ENCODE peak calls at places on chromosomes 7 and 10, in seven cellular contexts. One of them, this sample, is unnamed.

GRCh38 chr7:26642416-26642815 is 222.0 kb downstream of the SKAP2 start:
- DNase-seq in CD8-positive, alpha-beta T cell: no peak
- DNase-seq in A549: no peak
- DNase-seq in heart left ventricle: no peak
- DNase-seq in IMR-90: no peak
- DNase-seq in gastrocnemius medialis: no peak
- DNase-seq in fibroblast of the aortic adventitia: no peak
- DNase-seq in this sample: no peak

GRCh38 chr7:112266595-112267270 is 60.2 kb downstream of the ZNF277 start:
- DNase-seq in A549: no peak
- DNase-seq in fibroblast of the aortic adventitia: peak; percentile 37
- DNase-seq in gastrocnemius medialis: no peak
- DNase-seq in heart left ventricle: no peak
- DNase-seq in IMR-90: peak; percentile 40
- DNase-seq in CD8-positive, alpha-beta T cell: no peak
- DNase-seq in this sample: peak; percentile 44

GRCh38 chr10:8272794-8273425 is 218.4 kb downstream of the GATA3 start:
- DNase-seq in heart left ventricle: no peak
- DNase-seq in fibroblast of the aortic adventitia: no peak
- DNase-seq in CD8-positive, alpha-beta T cell: no peak
- DNase-seq in gastrocnemius medialis: no peak
- DNase-seq in IMR-90: no peak
- DNase-seq in A549: no peak
- DNase-seq in this sample: no peak

GRCh38 chr7:148436571-148436970 is 154.0 kb upstream of the C7orf33 start:
- DNase-seq in heart left ventricle: no peak
- DNase-seq in fibroblast of the aortic adventitia: no peak
- DNase-seq in IMR-90: no peak
- DNase-seq in A549: no peak
- DNase-seq in gastrocnemius medialis: no peak
- DNase-seq in CD8-positive, alpha-beta T cell: no peak
- DNase-seq in this sample: no peak

GRCh38 chr7:42883950-42884349 is 27.9 kb downstream of the C7orf25 start:
- DNase-seq in fibroblast of the aortic adventitia: no peak
- DNase-seq in A549: peak; percentile 8
- DNase-seq in heart left ventricle: no peak
- DNase-seq in IMR-90: peak; percentile 22
- DNase-seq in CD8-positive, alpha-beta T cell: no peak
- DNase-seq in gastrocnemius medialis: no peak
- DNase-seq in this sample: no peak

GRCh38 chr10:87558333-87558732 is 53.6 kb downstream of the MINPP1 start:
- DNase-seq in CD8-positive, alpha-beta T cell: no peak
- DNase-seq in IMR-90: no peak
- DNase-seq in fibroblast of the aortic adventitia: no peak
- DNase-seq in heart left ventricle: no peak
- DNase-seq in A549: no peak
- DNase-seq in gastrocnemius medialis: no peak
- DNase-seq in this sample: no peak

GRCh38 chr7:26843696-26844095 is 20.7 kb downstream of the SKAP2 start:
- DNase-seq in heart left ventricle: no peak
- DNase-seq in IMR-90: peak; percentile 41
- DNase-seq in CD8-positive, alpha-beta T cell: no peak
- DNase-seq in gastrocnemius medialis: no peak
- DNase-seq in A549: peak; percentile 55
- DNase-seq in fibroblast of the aortic adventitia: peak; percentile 21
- DNase-seq in this sample: peak; percentile 13

GRCh38 chr10:88060762-88061161 is 197.3 kb downstream of the PTEN start:
- DNase-seq in IMR-90: no peak
- DNase-seq in CD8-positive, alpha-beta T cell: no peak
- DNase-seq in heart left ventricle: no peak
- DNase-seq in A549: no peak
- DNase-seq in fibroblast of the aortic adventitia: no peak
- DNase-seq in gastrocnemius medialis: no peak
- DNase-seq in this sample: no peak

GRCh38 chr7:28135296-28135695 is 45.3 kb downstream of the JAZF1 start:
- DNase-seq in IMR-90: no peak
- DNase-seq in gastrocnemius medialis: no peak
- DNase-seq in fibroblast of the aortic adventitia: peak; percentile 59
- DNase-seq in heart left ventricle: no peak
- DNase-seq in CD8-positive, alpha-beta T cell: no peak
- DNase-seq in A549: no peak
- DNase-seq in this sample: no peak

GRCh38 chr7:41581041-41581440 is 121.8 kb downstream of the INHBA start:
- DNase-seq in IMR-90: no peak
- DNase-seq in heart left ventricle: no peak
- DNase-seq in A549: no peak
- DNase-seq in gastrocnemius medialis: no peak
- DNase-seq in fibroblast of the aortic adventitia: peak; percentile 35
- DNase-seq in CD8-positive, alpha-beta T cell: no peak
- DNase-seq in this sample: no peak

GRCh38 chr10:6563075-6563474 is 17.0 kb downstream of the PRKCQ start:
- DNase-seq in IMR-90: no peak
- DNase-seq in gastrocnemius medialis: peak; percentile 56
- DNase-seq in heart left ventricle: no peak
- DNase-seq in A549: no peak
- DNase-seq in CD8-positive, alpha-beta T cell: peak; percentile 6
- DNase-seq in fibroblast of the aortic adventitia: no peak
- DNase-seq in this sample: no peak

GRCh38 chr10:49594594-49594993 is 15.5 kb upstream of the SLC18A3 start:
- DNase-seq in fibroblast of the aortic adventitia: peak; percentile 82
- DNase-seq in A549: peak; percentile 53
- DNase-seq in gastrocnemius medialis: no peak
- DNase-seq in CD8-positive, alpha-beta T cell: no peak
- DNase-seq in heart left ventricle: no peak
- DNase-seq in IMR-90: peak; percentile 65
- DNase-seq in this sample: peak; percentile 59

GRCh38 chr7:129213828-129214227 is 11.0 kb upstream of the AHCYL2 start:
- DNase-seq in fibroblast of the aortic adventitia: no peak
- DNase-seq in A549: peak; percentile 54
- DNase-seq in gastrocnemius medialis: no peak
- DNase-seq in IMR-90: no peak
- DNase-seq in heart left ventricle: no peak
- DNase-seq in CD8-positive, alpha-beta T cell: no peak
- DNase-seq in this sample: no peak

GRCh38 chr10:3426190-3426845 is 253.7 kb upstream of the PITRM1 start:
- DNase-seq in heart left ventricle: no peak
- DNase-seq in fibroblast of the aortic adventitia: peak; percentile 57
- DNase-seq in IMR-90: peak; percentile 82
- DNase-seq in A549: peak; percentile 22
- DNase-seq in CD8-positive, alpha-beta T cell: no peak
- DNase-seq in gastrocnemius medialis: no peak
- DNase-seq in this sample: peak; percentile 94

GRCh38 chr10:98047009-98047741 is 16.8 kb upstream of the CRTAC1 start:
- DNase-seq in gastrocnemius medialis: no peak
- DNase-seq in heart left ventricle: peak; percentile 65
- DNase-seq in IMR-90: no peak
- DNase-seq in CD8-positive, alpha-beta T cell: no peak
- DNase-seq in fibroblast of the aortic adventitia: peak; percentile 35
- DNase-seq in A549: no peak
- DNase-seq in this sample: no peak

GRCh38 chr10:125977206-125977605 is 80.8 kb downstream of the FANK1 start:
- DNase-seq in heart left ventricle: no peak
- DNase-seq in fibroblast of the aortic adventitia: no peak
- DNase-seq in IMR-90: no peak
- DNase-seq in CD8-positive, alpha-beta T cell: no peak
- DNase-seq in A549: no peak
- DNase-seq in gastrocnemius medialis: no peak
- DNase-seq in this sample: no peak

GRCh38 chr10:119803264-119803663 is 69.4 kb downstream of the MCMBP start:
- DNase-seq in A549: no peak
- DNase-seq in gastrocnemius medialis: no peak
- DNase-seq in IMR-90: peak; percentile 73
- DNase-seq in fibroblast of the aortic adventitia: peak; percentile 39
- DNase-seq in heart left ventricle: no peak
- DNase-seq in CD8-positive, alpha-beta T cell: no peak
- DNase-seq in this sample: peak; percentile 76

GRCh38 chr7:150451097-150451793 is 815 bp downstream of the GIMAP8 start:
- DNase-seq in gastrocnemius medialis: peak; percentile 45
- DNase-seq in CD8-positive, alpha-beta T cell: peak; percentile 65
- DNase-seq in A549: no peak
- DNase-seq in fibroblast of the aortic adventitia: no peak
- DNase-seq in heart left ventricle: peak; percentile 84
- DNase-seq in IMR-90: no peak
- DNase-seq in this sample: no peak

GRCh38 chr7:138776156-138776833 is 21.5 kb upstream of the TMEM213 start:
- DNase-seq in CD8-positive, alpha-beta T cell: no peak
- DNase-seq in fibroblast of the aortic adventitia: no peak
- DNase-seq in gastrocnemius medialis: no peak
- DNase-seq in A549: no peak
- DNase-seq in heart left ventricle: no peak
- DNase-seq in IMR-90: no peak
- DNase-seq in this sample: no peak

DNA sequence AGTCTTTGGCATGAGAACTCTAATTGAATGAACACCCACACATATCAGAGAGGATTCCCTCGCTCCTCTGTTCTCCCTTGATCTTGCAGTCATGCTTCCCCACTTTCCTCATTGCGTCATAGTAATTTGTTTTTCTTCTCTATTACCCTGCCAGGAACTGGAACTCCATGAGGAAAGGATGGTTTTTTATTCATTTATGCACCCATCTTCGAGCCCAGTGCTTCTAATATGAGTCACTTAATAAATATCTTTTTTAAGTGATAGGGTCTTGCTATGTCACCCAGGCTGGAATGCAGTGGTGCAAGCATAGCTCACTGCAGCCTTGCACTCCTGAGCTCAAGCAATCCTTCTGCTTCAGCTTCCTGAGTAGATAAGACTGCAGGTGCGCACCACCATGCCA is 83.5 kb downstream of the OTUD1 start:
- DNase-seq in CD8-positive, alpha-beta T cell: no peak
- DNase-seq in gastrocnemius medialis: no peak
- DNase-seq in fibroblast of the aortic adventitia: peak; percentile 27
- DNase-seq in A549: no peak
- DNase-seq in heart left ventricle: no peak
- DNase-seq in IMR-90: no peak
- DNase-seq in this sample: no peak
- H3K4me3 ChIP-seq in CD8-positive, alpha-beta T cell: no peak overlapping the region
- H3K4me3 ChIP-seq in gastrocnemius medialis: no peak overlapping the region
- H3K4me3 ChIP-seq in fibroblast of the aortic adventitia: no peak overlapping the region
- H3K4me3 ChIP-seq in A549: no peak overlapping the region
- H3K4me3 ChIP-seq in heart left ventricle: no peak overlapping the region
- H3K4me3 ChIP-seq in IMR-90: no peak overlapping the region
- H3K4me3 ChIP-seq in this sample: no peak overlapping the region

GRCh38 chr10:25616903-25617592 is 317.0 kb upstream of the MYO3A start:
- DNase-seq in IMR-90: no peak
- DNase-seq in CD8-positive, alpha-beta T cell: no peak
- DNase-seq in fibroblast of the aortic adventitia: no peak
- DNase-seq in heart left ventricle: no peak
- DNase-seq in A549: no peak
- DNase-seq in gastrocnemius medialis: no peak
- DNase-seq in this sample: no peak
- TF ChIP-seq CTCF in IMR-90: no peak
- TF ChIP-seq CTCF in CD8-positive, alpha-beta T cell: no peak
- TF ChIP-seq CTCF in fibroblast of the aortic adventitia: no peak
- TF ChIP-seq CTCF in heart left ventricle: no peak
- TF ChIP-seq CTCF in A549: no peak
- TF ChIP-seq CTCF in gastrocnemius medialis: no peak
- TF ChIP-seq CTCF in this sample: no peak

GRCh38 chr10:128052696-128053095 is 73.5 kb downstream of the MKI67 start:
- DNase-seq in fibroblast of the aortic adventitia: no peak
- DNase-seq in CD8-positive, alpha-beta T cell: no peak
- DNase-seq in gastrocnemius medialis: no peak
- DNase-seq in IMR-90: no peak
- DNase-seq in heart left ventricle: no peak
- DNase-seq in A549: no peak
- DNase-seq in this sample: no peak

GRCh38 chr10:128053356-128053755 is 72.9 kb downstream of the MKI67 start:
- DNase-seq in fibroblast of the aortic adventitia: no peak
- DNase-seq in gastrocnemius medialis: no peak
- DNase-seq in heart left ventricle: no peak
- DNase-seq in IMR-90: no peak
- DNase-seq in A549: no peak
- DNase-seq in CD8-positive, alpha-beta T cell: no peak
- DNase-seq in this sample: no peak

GRCh38 chr10:128050937-128051336 is 75.3 kb downstream of the MKI67 start:
- DNase-seq in IMR-90: no peak
- DNase-seq in A549: no peak
- DNase-seq in CD8-positive, alpha-beta T cell: no peak
- DNase-seq in fibroblast of the aortic adventitia: no peak
- DNase-seq in heart left ventricle: no peak
- DNase-seq in gastrocnemius medialis: peak; percentile 39
- DNase-seq in this sample: no peak

GRCh38 chr10:128050117-128050516 is 76.1 kb downstream of the MKI67 start:
- DNase-seq in heart left ventricle: no peak
- DNase-seq in IMR-90: no peak
- DNase-seq in fibroblast of the aortic adventitia: no peak
- DNase-seq in A549: no peak
- DNase-seq in CD8-positive, alpha-beta T cell: no peak
- DNase-seq in gastrocnemius medialis: no peak
- DNase-seq in this sample: no peak

DNA sequence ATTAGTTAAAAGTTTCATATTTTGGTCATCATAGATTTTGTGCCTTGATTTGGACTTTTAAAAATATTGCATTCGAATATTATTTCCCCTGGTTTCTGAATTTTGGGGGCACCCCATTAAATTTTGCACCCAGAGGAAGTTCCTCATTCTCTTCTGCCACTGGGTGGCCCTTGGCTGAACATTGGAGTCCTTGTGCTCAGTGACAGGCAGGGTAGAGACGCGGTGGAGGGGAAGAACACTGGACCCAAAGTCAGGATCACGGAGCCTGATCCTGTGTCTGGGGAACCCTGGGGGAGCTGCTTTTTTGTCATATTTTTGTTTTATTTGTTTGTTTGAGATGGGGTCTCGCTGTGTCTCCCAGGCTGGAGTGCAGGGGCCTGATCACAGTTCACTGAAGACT is 74.7 kb downstream of the MKI67 start:
- DNase-seq in IMR-90: no peak
- DNase-seq in gastrocnemius medialis: no peak
- DNase-seq in fibroblast of the aortic adventitia: no peak
- DNase-seq in heart left ventricle: no peak
- DNase-seq in A549: no peak
- DNase-seq in CD8-positive, alpha-beta T cell: no peak
- DNase-seq in this sample: no peak
- H3K4me3 ChIP-seq in IMR-90: no peak overlapping the region
- H3K4me3 ChIP-seq in gastrocnemius medialis: no peak overlapping the region
- H3K4me3 ChIP-seq in fibroblast of the aortic adventitia: no peak overlapping the region
- H3K4me3 ChIP-seq in heart left ventricle: no peak overlapping the region
- H3K4me3 ChIP-seq in A549: no peak overlapping the region
- H3K4me3 ChIP-seq in CD8-positive, alpha-beta T cell: no peak overlapping the region
- H3K4me3 ChIP-seq in this sample: no peak overlapping the region

GRCh38 chr10:82737556-82737955 is 862.6 kb downstream of the NRG3 start:
- DNase-seq in IMR-90: no peak
- DNase-seq in A549: no peak
- DNase-seq in fibroblast of the aortic adventitia: no peak
- DNase-seq in gastrocnemius medialis: no peak
- DNase-seq in CD8-positive, alpha-beta T cell: no peak
- DNase-seq in heart left ventricle: no peak
- DNase-seq in this sample: no peak

GRCh38 chr10:82742478-82742877 is 867.5 kb downstream of the NRG3 start:
- DNase-seq in IMR-90: no peak
- DNase-seq in fibroblast of the aortic adventitia: peak; percentile 20
- DNase-seq in gastrocnemius medialis: no peak
- DNase-seq in A549: peak; percentile 13
- DNase-seq in heart left ventricle: no peak
- DNase-seq in CD8-positive, alpha-beta T cell: no peak
- DNase-seq in this sample: peak; percentile 57

DNA sequence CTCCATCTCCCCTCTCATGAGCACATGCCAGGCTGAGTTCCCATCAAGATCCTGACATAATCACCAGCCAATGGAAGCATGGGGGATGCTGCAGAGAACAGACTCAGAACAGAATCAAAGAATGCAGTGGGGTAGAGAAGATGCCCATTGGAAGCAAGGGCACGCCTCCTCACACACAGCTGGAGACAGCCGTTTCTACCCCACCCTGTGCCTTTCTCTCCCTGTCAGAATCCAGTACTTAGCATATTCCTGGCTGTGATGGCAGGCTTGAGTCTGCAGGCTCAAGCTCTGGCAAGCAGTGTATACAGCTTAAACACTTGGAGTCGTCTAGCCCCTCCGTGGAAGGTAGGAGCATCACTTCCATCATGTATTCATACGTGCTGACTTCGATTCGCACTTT is 867.9 kb downstream of the NRG3 start:
- DNase-seq in fibroblast of the aortic adventitia: no peak
- DNase-seq in heart left ventricle: no peak
- DNase-seq in gastrocnemius medialis: no peak
- DNase-seq in IMR-90: no peak
- DNase-seq in CD8-positive, alpha-beta T cell: no peak
- DNase-seq in A549: no peak
- DNase-seq in this sample: no peak
- TF ChIP-seq CTCF in fibroblast of the aortic adventitia: no peak
- TF ChIP-seq CTCF in heart left ventricle: no peak
- TF ChIP-seq CTCF in gastrocnemius medialis: no peak
- TF ChIP-seq CTCF in IMR-90: no peak
- TF ChIP-seq CTCF in CD8-positive, alpha-beta T cell: no peak
- TF ChIP-seq CTCF in A549: no peak
- TF ChIP-seq CTCF in this sample: no peak